ENCODE peak calls at places on chromosomes 6 and 20, in six cellular contexts. W is NCI-H2081; G is effector memory CD8-positive, alpha-beta T cell; Q is sigmoid colon; T is amniotic epithelial cell; H is RWPE1. I is an unnamed sample.

GRCh38 chr6:43667245-43668150 is 20.1 kb downstream of the MRPS18A start:
- DNase-seq in W (peak; percentile 70), G (peak; percentile 79), Q (peak; percentile 88), T (peak; percentile 41), H (peak; percentile 74), I (peak; percentile 85)

GRCh38 chr6:163170294-163170883 is 244.1 kb upstream of the QKI start:
- DNase-seq in W (no peak), G (no peak), Q (no peak), T (no peak), H (peak; percentile 23), I (no peak)

GRCh38 chr6:87357479-87358196 is 13.0 kb downstream of the C6orf163 start:
- DNase-seq in W (no peak), G (no peak), Q (no peak), T (no peak), H (no peak), I (no peak)

GRCh38 chr6:99334526-99335127 is 14.8 kb downstream of the FAXC start:
- DNase-seq in W (peak; percentile 5), G (no peak), Q (no peak), T (peak; percentile 47), H (peak; percentile 51), I (no peak)

GRCh38 chr20:33981964-33982363 is 11.7 kb upstream of the RALY start:
- DNase-seq in W (no peak), G (no peak), Q (no peak), T (no peak), H (no peak), I (no peak)

GRCh38 chr20:64068381-64069208 is 5.6 kb downstream of the TCEA2 start:
- DNase-seq in W (no peak), G (no peak), Q (no peak), T (no peak), H (no peak), I (no peak)

GRCh38 chr6:107769053-107769658 is 55.0 kb downstream of the SCML4 start:
- DNase-seq in W (no peak), G (no peak), Q (no peak), T (no peak), H (no peak), I (no peak)

GRCh38 chr20:20741067-20742045 is 28.9 kb upstream of the RALGAPA2 start:
- DNase-seq in W (no peak), G (no peak), Q (no peak), T (no peak), H (no peak), I (no peak)

GRCh38 chr20:49187330-49188100 is 619 bp downstream of the STAU1 start:
- DNase-seq in W (no peak), G (peak; percentile 9), Q (peak; percentile 70), T (no peak), H (peak; percentile 50), I (peak; percentile 70)

GRCh38 chr6:85015396-85015990 is 251.1 kb upstream of the TBX18 start:
- DNase-seq in W (peak; percentile 26), G (no peak), Q (no peak), T (peak; percentile 52), H (peak; percentile 67), I (peak; percentile 60)

GRCh38 chr6:118334634-118335033 is 213.5 kb upstream of the PLN start:
- DNase-seq in W (no peak), G (no peak), Q (no peak), T (no peak), H (no peak), I (no peak)

GRCh38 chr20:12966468-12967085 is 42.2 kb upstream of the SPTLC3 start:
- DNase-seq in W (no peak), G (no peak), Q (no peak), T (peak; percentile 48), H (peak; percentile 23), I (no peak)

I was measured in lower lobe of right lung.